ENCODE peak calls at places on chromosomes 11 and 22, in seven cellular contexts. One of them, this sample, is unnamed.

GRCh38 chr11:556175-556699 is 4.3 kb downstream of the LMNTD2 start:
- DNase-seq in uterus: no peak
- DNase-seq in keratinocyte: no peak
- DNase-seq in neuronal stem cell: no peak
- DNase-seq in Panc1: no peak
- DNase-seq in tibial nerve: no peak
- DNase-seq in stomach: peak; percentile 48
- DNase-seq in this sample: no peak

GRCh38 chr11:66142370-66143263 is 72.5 kb downstream of the PACS1 start:
- DNase-seq in uterus: no peak
- DNase-seq in stomach: no peak
- DNase-seq in Panc1: no peak
- DNase-seq in tibial nerve: no peak
- DNase-seq in neuronal stem cell: no peak
- DNase-seq in keratinocyte: no peak
- DNase-seq in this sample: no peak

GRCh38 chr11:68008381-68009337 is 1.5 kb upstream of the ALDH3B1 start:
- DNase-seq in uterus: no peak
- DNase-seq in keratinocyte: no peak
- DNase-seq in neuronal stem cell: no peak
- DNase-seq in tibial nerve: no peak
- DNase-seq in Panc1: no peak
- DNase-seq in stomach: peak; percentile 81
- DNase-seq in this sample: no peak

GRCh38 chr11:69836401-69836800 is 17.2 kb upstream of the FGF3 start:
- DNase-seq in neuronal stem cell: no peak
- DNase-seq in tibial nerve: no peak
- DNase-seq in Panc1: no peak
- DNase-seq in uterus: no peak
- DNase-seq in keratinocyte: no peak
- DNase-seq in stomach: no peak
- DNase-seq in this sample: no peak

GRCh38 chr22:40855960-40856512 is 403 bp downstream of the ST13 start:
- DNase-seq in keratinocyte: no peak
- DNase-seq in uterus: no peak
- DNase-seq in stomach: peak; percentile 28
- DNase-seq in tibial nerve: no peak
- DNase-seq in Panc1: no peak
- DNase-seq in neuronal stem cell: peak; percentile 53
- DNase-seq in this sample: no peak

GRCh38 chr11:134379241-134379640 is 32.8 kb downstream of the B3GAT1 start:
- DNase-seq in tibial nerve: no peak
- DNase-seq in keratinocyte: no peak
- DNase-seq in Panc1: no peak
- DNase-seq in uterus: no peak
- DNase-seq in neuronal stem cell: no peak
- DNase-seq in stomach: no peak
- DNase-seq in this sample: no peak

GRCh38 chr22:22235564-22235963 is 9.0 kb upstream of the VPREB1 start:
- DNase-seq in uterus: no peak
- DNase-seq in stomach: no peak
- DNase-seq in Panc1: peak; percentile 15
- DNase-seq in neuronal stem cell: no peak
- DNase-seq in tibial nerve: no peak
- DNase-seq in keratinocyte: no peak
- DNase-seq in this sample: no peak

GRCh38 chr11:69877235-69877634 is 58.0 kb upstream of the FGF3 start:
- DNase-seq in stomach: no peak
- DNase-seq in Panc1: no peak
- DNase-seq in neuronal stem cell: no peak
- DNase-seq in keratinocyte: no peak
- DNase-seq in tibial nerve: peak; percentile 1
- DNase-seq in uterus: peak; percentile 5
- DNase-seq in this sample: no peak

GRCh38 chr11:5004429-5005274 is 10.0 kb downstream of the OR51L1 start:
- DNase-seq in uterus: no peak
- DNase-seq in Panc1: peak; percentile 52
- DNase-seq in stomach: peak; percentile 72
- DNase-seq in neuronal stem cell: peak; percentile 46
- DNase-seq in tibial nerve: no peak
- DNase-seq in keratinocyte: peak; percentile 56
- DNase-seq in this sample: peak; percentile 10

GRCh38 chr11:27700351-27701261 is at the start of gene BDNF:
- DNase-seq in stomach: no peak
- DNase-seq in neuronal stem cell: peak; percentile 45
- DNase-seq in Panc1: no peak
- DNase-seq in uterus: no peak
- DNase-seq in keratinocyte: no peak
- DNase-seq in tibial nerve: no peak
- DNase-seq in this sample: no peak

GRCh38 chr11:20310137-20310536 is 53.4 kb upstream of the HTATIP2 start:
- DNase-seq in tibial nerve: no peak
- DNase-seq in uterus: no peak
- DNase-seq in stomach: no peak
- DNase-seq in keratinocyte: no peak
- DNase-seq in neuronal stem cell: no peak
- DNase-seq in Panc1: no peak
- DNase-seq in this sample: no peak

GRCh38 chr11:100576044-100577021 is 110.8 kb upstream of the ARHGAP42 start:
- DNase-seq in stomach: no peak
- DNase-seq in tibial nerve: no peak
- DNase-seq in uterus: no peak
- DNase-seq in Panc1: peak; percentile 20
- DNase-seq in neuronal stem cell: peak; percentile 30
- DNase-seq in keratinocyte: no peak
- DNase-seq in this sample: no peak

GRCh38 chr22:39266398-39267030 is 21.7 kb upstream of the PDGFB start:
- DNase-seq in keratinocyte: no peak
- DNase-seq in neuronal stem cell: no peak
- DNase-seq in Panc1: no peak
- DNase-seq in tibial nerve: no peak
- DNase-seq in uterus: no peak
- DNase-seq in stomach: no peak
- DNase-seq in this sample: no peak

GRCh38 chr11:85685820-85686459 is at the start of gene CCDC89:
- DNase-seq in stomach: peak; percentile 30
- DNase-seq in keratinocyte: peak; percentile 32
- DNase-seq in Panc1: no peak
- DNase-seq in neuronal stem cell: no peak
- DNase-seq in tibial nerve: peak; percentile 46
- DNase-seq in uterus: peak; percentile 83
- DNase-seq in this sample: peak; percentile 90

GRCh38 chr11:118819687-118820086 is 28.7 kb upstream of the DDX6 start:
- DNase-seq in stomach: peak; percentile 47
- DNase-seq in keratinocyte: no peak
- DNase-seq in neuronal stem cell: no peak
- DNase-seq in tibial nerve: no peak
- DNase-seq in uterus: no peak
- DNase-seq in Panc1: no peak
- DNase-seq in this sample: no peak

GRCh38 chr11:8242480-8243280 is 21.0 kb downstream of the LMO1 start:
- DNase-seq in stomach: no peak
- DNase-seq in uterus: no peak
- DNase-seq in keratinocyte: no peak
- DNase-seq in tibial nerve: no peak
- DNase-seq in neuronal stem cell: no peak
- DNase-seq in Panc1: no peak
- DNase-seq in this sample: no peak

GRCh38 chr11:126357055-126357962 is 1.8 kb downstream of the ST3GAL4 start:
- DNase-seq in keratinocyte: no peak
- DNase-seq in uterus: no peak
- DNase-seq in Panc1: no peak
- DNase-seq in tibial nerve: no peak
- DNase-seq in stomach: no peak
- DNase-seq in neuronal stem cell: no peak
- DNase-seq in this sample: no peak

GRCh38 chr11:429931-430456 is 11.8 kb downstream of the ANO9 start:
- DNase-seq in stomach: no peak
- DNase-seq in uterus: no peak
- DNase-seq in tibial nerve: no peak
- DNase-seq in neuronal stem cell: no peak
- DNase-seq in Panc1: no peak
- DNase-seq in keratinocyte: no peak
- DNase-seq in this sample: no peak

GRCh38 chr11:66745356-66746235 is 16.6 kb upstream of the SPTBN2 start:
- DNase-seq in Panc1: no peak
- DNase-seq in tibial nerve: no peak
- DNase-seq in neuronal stem cell: no peak
- DNase-seq in stomach: peak; percentile 49
- DNase-seq in uterus: peak; percentile 21
- DNase-seq in keratinocyte: no peak
- DNase-seq in this sample: no peak

GRCh38 chr11:12235549-12235944 is 125.2 kb downstream of the MICAL2 start:
- DNase-seq in Panc1: no peak
- DNase-seq in uterus: no peak
- DNase-seq in stomach: no peak
- DNase-seq in keratinocyte: no peak
- DNase-seq in neuronal stem cell: no peak
- DNase-seq in tibial nerve: no peak
- DNase-seq in this sample: no peak

GRCh38 chr22:24952837-24953293 is 349 bp downstream of the KIAA1671 start:
- DNase-seq in Panc1: no peak
- DNase-seq in stomach: peak; percentile 61
- DNase-seq in tibial nerve: no peak
- DNase-seq in keratinocyte: no peak
- DNase-seq in neuronal stem cell: peak; percentile 65
- DNase-seq in uterus: no peak
- DNase-seq in this sample: no peak

GRCh38 chr11:130146797-130147196 is 12.8 kb upstream of the ST14 start:
- DNase-seq in keratinocyte: no peak
- DNase-seq in Panc1: no peak
- DNase-seq in tibial nerve: no peak
- DNase-seq in neuronal stem cell: no peak
- DNase-seq in uterus: no peak
- DNase-seq in stomach: no peak
- DNase-seq in this sample: no peak

GRCh38 chr11:123519055-123519796 is 89.2 kb downstream of the GRAMD1B start:
- DNase-seq in Panc1: no peak
- DNase-seq in stomach: no peak
- DNase-seq in keratinocyte: no peak
- DNase-seq in uterus: no peak
- DNase-seq in neuronal stem cell: no peak
- DNase-seq in tibial nerve: no peak
- DNase-seq in this sample: no peak

GRCh38 chr11:82458147-82458546 is 275.5 kb downstream of the FAM181B start:
- DNase-seq in uterus: no peak
- DNase-seq in neuronal stem cell: no peak
- DNase-seq in Panc1: no peak
- DNase-seq in stomach: no peak
- DNase-seq in keratinocyte: no peak
- DNase-seq in tibial nerve: no peak
- DNase-seq in this sample: no peak

GRCh38 chr11:8167796-8168195 is 1.0 kb downstream of the RIC3 start:
- DNase-seq in keratinocyte: no peak
- DNase-seq in neuronal stem cell: no peak
- DNase-seq in uterus: no peak
- DNase-seq in stomach: no peak
- DNase-seq in tibial nerve: no peak
- DNase-seq in Panc1: no peak
- DNase-seq in this sample: no peak

GRCh38 chr11:63478896-63479295 is 12.1 kb downstream of the PLAAT5 start:
- DNase-seq in Panc1: peak; percentile 50
- DNase-seq in neuronal stem cell: peak; percentile 49
- DNase-seq in tibial nerve: no peak
- DNase-seq in stomach: peak; percentile 54
- DNase-seq in uterus: peak; percentile 26
- DNase-seq in keratinocyte: peak; percentile 19
- DNase-seq in this sample: peak; percentile 38

GRCh38 chr11:114087028-114087427 is 27.5 kb downstream of the ZBTB16 start:
- DNase-seq in tibial nerve: no peak
- DNase-seq in Panc1: no peak
- DNase-seq in uterus: no peak
- DNase-seq in neuronal stem cell: no peak
- DNase-seq in stomach: no peak
- DNase-seq in keratinocyte: no peak
- DNase-seq in this sample: no peak
- H3K36me3 ChIP-seq in tibial nerve: peaks cover 67% of the 10 kb centered on the region
- H3K36me3 ChIP-seq in Panc1: no peaks in the 10 kb centered on the region
- H3K36me3 ChIP-seq in uterus: no peaks in the 10 kb centered on the region
- H3K36me3 ChIP-seq in neuronal stem cell: peaks cover 33% of the 10 kb centered on the region
- H3K36me3 ChIP-seq in stomach: peaks cover 63% of the 10 kb centered on the region
- H3K36me3 ChIP-seq in keratinocyte: no peaks in the 10 kb centered on the region
- H3K36me3 ChIP-seq in this sample: no peaks in the 10 kb centered on the region

GRCh38 chr11:73143126-73143838 is 1.2 kb upstream of the FCHSD2 start:
- DNase-seq in stomach: no peak
- DNase-seq in tibial nerve: no peak
- DNase-seq in uterus: no peak
- DNase-seq in neuronal stem cell: no peak
- DNase-seq in Panc1: no peak
- DNase-seq in keratinocyte: no peak
- DNase-seq in this sample: peak; percentile 49
- H3K4me3 ChIP-seq in stomach: peak overlapping the region; percentile 79
- H3K4me3 ChIP-seq in tibial nerve: peak overlapping the region; percentile 96
- H3K4me3 ChIP-seq in uterus: peak overlapping the region; percentile 82
- H3K4me3 ChIP-seq in neuronal stem cell: peak overlapping the region; percentile 73
- H3K4me3 ChIP-seq in Panc1: peak overlapping the region; percentile 72
- H3K4me3 ChIP-seq in keratinocyte: peak overlapping the region; percentile 60
- H3K4me3 ChIP-seq in this sample: peak overlapping the region; percentile 88

GRCh38 chr11:120196857-120197253 is 14.0 kb upstream of the OAF start:
- DNase-seq in tibial nerve: no peak
- DNase-seq in neuronal stem cell: no peak
- DNase-seq in Panc1: no peak
- DNase-seq in uterus: no peak
- DNase-seq in keratinocyte: no peak
- DNase-seq in stomach: no peak
- DNase-seq in this sample: no peak

GRCh38 chr11:120197254-120197891 is 13.5 kb upstream of the OAF start:
- DNase-seq in tibial nerve: no peak
- DNase-seq in Panc1: no peak
- DNase-seq in uterus: no peak
- DNase-seq in neuronal stem cell: no peak
- DNase-seq in keratinocyte: no peak
- DNase-seq in stomach: no peak
- DNase-seq in this sample: no peak

GRCh38 chr11:120197977-120198376 is 12.9 kb upstream of the OAF start:
- DNase-seq in stomach: no peak
- DNase-seq in neuronal stem cell: no peak
- DNase-seq in tibial nerve: no peak
- DNase-seq in Panc1: no peak
- DNase-seq in keratinocyte: no peak
- DNase-seq in uterus: no peak
- DNase-seq in this sample: no peak

GRCh38 chr11:120194166-120194565 is 16.7 kb upstream of the OAF start:
- DNase-seq in keratinocyte: no peak
- DNase-seq in stomach: no peak
- DNase-seq in neuronal stem cell: no peak
- DNase-seq in Panc1: no peak
- DNase-seq in tibial nerve: no peak
- DNase-seq in uterus: no peak
- DNase-seq in this sample: no peak

GRCh38 chr11:120195601-120196289 is 15.1 kb upstream of the OAF start:
- DNase-seq in Panc1: no peak
- DNase-seq in tibial nerve: no peak
- DNase-seq in keratinocyte: no peak
- DNase-seq in stomach: no peak
- DNase-seq in uterus: no peak
- DNase-seq in neuronal stem cell: no peak
- DNase-seq in this sample: no peak
- H3K27me3 ChIP-seq in Panc1: peaks cover 2% of the 10 kb centered on the region
- H3K27me3 ChIP-seq in tibial nerve: no peaks in the 10 kb centered on the region
- H3K27me3 ChIP-seq in keratinocyte: peaks cover 30% of the 10 kb centered on the region
- H3K27me3 ChIP-seq in stomach: no peaks in the 10 kb centered on the region
- H3K27me3 ChIP-seq in uterus: no peaks in the 10 kb centered on the region
- H3K27me3 ChIP-seq in neuronal stem cell: peaks cover 27% of the 10 kb centered on the region
- H3K27me3 ChIP-seq in this sample: peaks cover 14% of the 10 kb centered on the region

GRCh38 chr11:62138630-62139425 is 15.0 kb downstream of the INCENP start:
- DNase-seq in stomach: no peak
- DNase-seq in neuronal stem cell: no peak
- DNase-seq in uterus: no peak
- DNase-seq in keratinocyte: no peak
- DNase-seq in tibial nerve: no peak
- DNase-seq in Panc1: no peak
- DNase-seq in this sample: no peak
- H3K36me3 ChIP-seq in stomach: peaks cover 88% of the 10 kb centered on the region
- H3K36me3 ChIP-seq in neuronal stem cell: peaks cover 98% of the 10 kb centered on the region
- H3K36me3 ChIP-seq in uterus: no peaks in the 10 kb centered on the region
- H3K36me3 ChIP-seq in keratinocyte: peaks cover 25% of the 10 kb centered on the region
- H3K36me3 ChIP-seq in tibial nerve: peaks cover 70% of the 10 kb centered on the region
- H3K36me3 ChIP-seq in Panc1: peaks cover 2% of the 10 kb centered on the region
- H3K36me3 ChIP-seq in this sample: no peaks in the 10 kb centered on the region